ENCODE peak calls at places on chromosomes 5 and 9, in eight cellular contexts. Y is nephron progenitor cell; B is foreskin fibroblast; F is NCI-H1694 treated with DMSO at 0.1 percent for 48 hours; W is BE2C; E is stimulated activated effector memory CD8-positive, alpha-beta T cell treated with anti-CD3 and anti-CD28 coated beads, Interleukin-12 subunit alpha, Interleukin-12 subunit beta, amount 100 ng/mL, for 72 hours; O is uterus; V is HTR-8/SVneo. D is an unnamed sample.

GRCh38 chr9:118473527-118473926 is 769.3 kb downstream of the TLR4 start:
- DNase-seq in Y (no peak), B (no peak), F (no peak), W (no peak), E (no peak), O (no peak), V (no peak), D (no peak)

GRCh38 chr5:180860273-180860886 is 696 bp downstream of the ZFP62 start:
- DNase-seq in Y (no peak), B (peak), F (peak), W (peak), E (no peak), O (no peak), V (peak), D (no peak)

GRCh38 chr5:181224390-181225234 is 1.5 kb downstream of the TRIM41 start:
- DNase-seq in Y (no peak), B (no peak), F (no peak), W (no peak), E (peak), O (no peak), V (no peak), D (no peak)

GRCh38 chr5:32311404-32312193 is 1.1 kb downstream of the MTMR12 start:
- DNase-seq in Y (no peak), B (peak), F (no peak), W (no peak), E (no peak), O (no peak), V (no peak), D (no peak)

GRCh38 chr5:78920604-78921003 is 64.5 kb downstream of the ARSB start:
- DNase-seq in Y (no peak), B (peak), F (no peak), W (peak), E (no peak), O (peak), V (no peak), D (no peak)

GRCh38 chr5:56126487-56127179 is 106.5 kb downstream of the ANKRD55 start:
- DNase-seq in Y (no peak), B (no peak), F (no peak), W (no peak), E (no peak), O (no peak), V (no peak), D (no peak)

GRCh38 chr5:176535655-176536131 is 1.5 kb downstream of the RNF44 start:
- DNase-seq in Y (no peak), B (no peak), F (no peak), W (no peak), E (no peak), O (no peak), V (no peak), D (no peak)

GRCh38 chr9:21994996-21995651 is 533 bp downstream of the CDKN2B-AS1 start:
- DNase-seq in Y (peak), B (peak), F (peak), W (peak), E (peak), O (peak), V (no peak), D (peak)

GRCh38 chr5:89255845-89256463 is 373.0 kb upstream of the MEF2C start:
- DNase-seq in Y (no peak), B (no peak), F (no peak), W (peak), E (no peak), O (no peak), V (no peak), D (no peak)

GRCh38 chr5:151896041-151896691 is 28.5 kb downstream of the GLRA1 start:
- DNase-seq in Y (no peak), B (peak), F (peak), W (no peak), E (no peak), O (no peak), V (peak), D (no peak)

GRCh38 chr5:95390812-95391492 is at the start of gene FAM81B:
- DNase-seq in Y (no peak), B (peak), F (no peak), W (no peak), E (no peak), O (no peak), V (no peak), D (no peak)

GRCh38 chr5:154002511-154003020 is 36.1 kb downstream of the FAM114A2 start:
- DNase-seq in Y (no peak), B (no peak), F (no peak), W (no peak), E (no peak), O (no peak), V (no peak), D (no peak)

GRCh38 chr9:13992136-13992798 is 321.7 kb downstream of the NFIB start:
- DNase-seq in Y (no peak), B (no peak), F (no peak), W (no peak), E (no peak), O (no peak), V (no peak), D (no peak)

GRCh38 chr9:89878003-89878411 is 273.2 kb downstream of the GADD45G start:
- DNase-seq in Y (no peak), B (no peak), F (no peak), W (no peak), E (no peak), O (peak), V (no peak), D (no peak)

GRCh38 chr9:11973011-11973410 is 720.2 kb upstream of the TYRP1 start:
- DNase-seq in Y (no peak), B (no peak), F (no peak), W (no peak), E (no peak), O (no peak), V (no peak), D (no peak)

GRCh38 chr9:138099803-138100598 is 222.4 kb downstream of the CACNA1B start:
- DNase-seq in Y (no peak), B (no peak), F (peak), W (no peak), E (no peak), O (peak), V (no peak), D (no peak)

GRCh38 chr5:43854697-43855292 is 251.8 kb downstream of the NNT start:
- DNase-seq in Y (no peak), B (no peak), F (no peak), W (no peak), E (no peak), O (no peak), V (no peak), D (no peak)

GRCh38 chr9:3951266-3951665 is 348.6 kb downstream of the GLIS3 start:
- DNase-seq in Y (no peak), B (no peak), F (no peak), W (no peak), E (no peak), O (no peak), V (no peak), D (no peak)

GRCh38 chr5:78076351-78076750 is 218.1 kb downstream of the AP3B1 start:
- DNase-seq in Y (peak), B (no peak), F (no peak), W (no peak), E (no peak), O (no peak), V (no peak), D (no peak)

GRCh38 chr9:91689006-91689405 is 261.0 kb downstream of the ROR2 start:
- DNase-seq in Y (no peak), B (no peak), F (no peak), W (no peak), E (no peak), O (no peak), V (no peak), D (no peak)

GRCh38 chr5:71883745-71884103 is 164.6 kb downstream of the CARTPT start:
- DNase-seq in Y (no peak), B (no peak), F (no peak), W (peak), E (no peak), O (no peak), V (no peak), D (peak)

D was measured in psoas muscle.